ENCODE peak calls at places on chromosomes 2 and 18, in four cellular contexts. J is GM23248; V is CD8-positive, alpha-beta T cell; W is IMR-90. R is an unnamed sample.

GRCh38 chr2:45435316-45435715 is 175.8 kb downstream of the SRBD1 start:
- DNase-seq in J (peak), V (no peak), W (peak), R (no peak)

GRCh38 chr2:157413342-157414035 is 30.4 kb downstream of the CYTIP start:
- DNase-seq in J (no peak), V (no peak), W (no peak), R (peak)

GRCh38 chr2:216426166-216426777 is 14.0 kb downstream of the SMARCAL1 start:
- DNase-seq in J (peak), V (no peak), W (no peak), R (no peak)

GRCh38 chr18:20971886-20972267 is 139.7 kb downstream of the ROCK1 start:
- DNase-seq in J (peak), V (no peak), W (peak), R (peak)

GRCh38 chr2:23381084-23381483 is 3.9 kb upstream of the KLHL29 start:
- DNase-seq in J (peak), V (no peak), W (peak), R (no peak)

GRCh38 chr2:65067806-65068553 is 11.8 kb downstream of the CEP68 start:
- DNase-seq in J (no peak), V (no peak), W (no peak), R (peak)

GRCh38 chr2:181632733-181633401 is 24.0 kb downstream of the CERKL start:
- DNase-seq in J (no peak), V (no peak), W (no peak), R (no peak)

GRCh38 chr2:780581-780980 is 103.4 kb upstream of the TMEM18 start:
- DNase-seq in J (no peak), V (no peak), W (no peak), R (no peak)

GRCh38 chr2:85741211-85741610 is 12.6 kb upstream of the ATOH8 start:
- DNase-seq in J (no peak), V (no peak), W (no peak), R (no peak)

GRCh38 chr2:232635820-232636219 is 2.4 kb downstream of the EFHD1 start:
- DNase-seq in J (no peak), V (no peak), W (no peak), R (no peak)

GRCh38 chr2:227161947-227162346 is 2.1 kb downstream of the COL4A4 start:
- DNase-seq in J (peak), V (no peak), W (no peak), R (no peak)

GRCh38 chr2:176647325-176648155 is 378.3 kb downstream of the MTX2 start:
- DNase-seq in J (no peak), V (no peak), W (no peak), R (no peak)

GRCh38 chr2:75602724-75603342 is 42.1 kb upstream of the EVA1A start:
- DNase-seq in J (peak), V (no peak), W (peak), R (no peak)

GRCh38 chr2:181319291-181319690 is 137.9 kb upstream of the ITGA4 start:
- DNase-seq in J (peak), V (no peak), W (no peak), R (no peak)

GRCh38 chr18:11587846-11588245 is 21.6 kb upstream of the SLC35G4 start:
- DNase-seq in J (no peak), V (no peak), W (no peak), R (peak)

GRCh38 chr2:176704282-176704773 is 435.1 kb downstream of the MTX2 start:
- DNase-seq in J (peak), V (no peak), W (no peak), R (no peak)

GRCh38 chr18:79680100-79680879 is 687 bp downstream of the CTDP1 start:
- DNase-seq in J (peak), V (peak), W (peak), R (peak)

GRCh38 chr18:42072407-42072806 is 117.4 kb downstream of the PIK3C3 start:
- DNase-seq in J (peak), V (no peak), W (no peak), R (no peak)

GRCh38 chr2:120469486-120469885 is 123.5 kb downstream of the INHBB start:
- DNase-seq in J (peak), V (no peak), W (no peak), R (no peak)

GRCh38 chr2:218022131-218022850 is 19.5 kb upstream of the TNS1 start:
- DNase-seq in J (no peak), V (no peak), W (no peak), R (no peak)

GRCh38 chr2:181738074-181738473 is 57.8 kb upstream of the NEUROD1 start:
- DNase-seq in J (peak), V (no peak), W (peak), R (peak)

DNA sequence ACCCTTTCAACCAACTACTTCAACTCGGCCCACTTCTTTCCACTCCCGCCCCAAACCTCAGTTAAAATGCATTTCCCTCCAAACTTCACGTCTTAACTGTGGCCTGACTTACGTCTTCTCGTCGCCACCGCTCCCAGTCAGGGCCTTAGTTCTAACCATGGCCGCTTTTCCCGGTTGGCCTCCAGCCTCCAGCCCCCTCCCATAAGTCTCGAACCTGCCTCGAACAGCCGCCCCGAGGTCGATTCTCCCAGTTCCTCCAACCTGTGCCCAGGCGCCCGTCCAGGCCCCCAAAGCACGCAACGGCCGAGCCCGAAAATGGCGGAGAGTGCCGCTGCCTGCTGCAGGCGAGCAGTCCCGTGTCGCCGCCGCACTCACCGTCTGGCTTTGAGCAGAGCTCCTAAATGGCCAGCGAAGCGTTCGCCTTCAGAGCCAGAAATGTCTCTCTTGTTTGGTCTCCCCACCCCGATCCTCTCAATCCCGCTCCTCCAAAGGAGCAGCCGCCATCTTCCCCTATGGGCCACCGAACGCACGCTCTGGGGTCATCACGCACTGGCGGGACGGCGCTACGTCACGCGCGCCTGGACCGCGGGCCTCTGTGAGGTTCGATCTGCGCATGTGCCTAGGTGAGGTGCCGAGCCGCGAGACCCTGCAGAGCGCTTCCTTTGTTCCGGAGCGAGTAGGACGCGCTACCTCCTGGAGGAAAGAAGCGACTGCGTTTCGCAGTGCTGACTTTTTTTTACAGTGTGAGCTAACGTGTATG is at the start of gene WDR33:
- DNase-seq in J (peak), V (peak), W (peak), R (peak)
- H3K4me3 ChIP-seq in J (peak), V (peak), W (peak), R (peak)

DNA sequence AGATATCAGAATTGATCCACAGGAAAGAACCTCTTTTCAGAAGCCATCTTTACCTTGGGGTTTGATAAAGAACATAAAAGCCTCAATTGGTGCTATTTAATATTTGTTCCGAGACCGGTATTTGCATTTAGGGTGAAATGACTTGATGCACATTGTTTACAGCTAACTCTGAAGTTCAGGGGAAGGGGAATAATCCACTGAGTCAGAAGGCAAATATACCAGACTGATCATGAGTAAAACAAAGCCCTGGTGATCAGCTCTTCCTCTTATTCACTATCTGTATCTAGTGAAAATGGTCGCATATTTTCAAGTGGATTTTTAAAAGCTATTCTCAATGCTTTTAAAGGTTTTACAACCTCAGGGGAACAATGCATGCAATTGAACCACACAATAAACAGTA is 53.0 kb upstream of the ATP8B1 start:
- DNase-seq in J (no peak), V (no peak), W (no peak), R (no peak)
- H3K4me3 ChIP-seq in J (no peak), V (no peak), W (no peak), R (no peak)

DNA sequence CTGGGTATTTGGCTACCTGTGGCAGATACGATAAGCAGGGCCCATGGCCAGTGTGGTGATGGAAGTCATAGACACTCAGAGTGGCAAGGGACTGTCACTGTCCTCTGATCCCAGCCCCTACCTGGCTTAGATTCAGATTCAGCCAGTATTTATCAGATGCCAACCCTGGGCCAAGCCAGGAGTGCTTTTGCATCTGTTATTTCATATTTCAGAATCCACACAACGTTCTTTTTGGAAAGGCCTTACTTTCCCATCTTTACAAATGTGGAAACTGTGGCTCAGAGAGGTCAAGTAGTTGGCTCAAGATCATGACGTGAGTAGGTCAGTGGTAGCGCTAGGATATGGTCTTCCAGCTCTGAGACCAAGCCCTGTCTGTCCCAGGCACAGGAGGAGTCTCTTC is 101.0 kb downstream of the MCFD2 start:
- DNase-seq in J (no peak), V (no peak), W (no peak), R (no peak)
- H3K4me3 ChIP-seq in J (no peak), V (no peak), W (no peak), R (no peak)

DNA sequence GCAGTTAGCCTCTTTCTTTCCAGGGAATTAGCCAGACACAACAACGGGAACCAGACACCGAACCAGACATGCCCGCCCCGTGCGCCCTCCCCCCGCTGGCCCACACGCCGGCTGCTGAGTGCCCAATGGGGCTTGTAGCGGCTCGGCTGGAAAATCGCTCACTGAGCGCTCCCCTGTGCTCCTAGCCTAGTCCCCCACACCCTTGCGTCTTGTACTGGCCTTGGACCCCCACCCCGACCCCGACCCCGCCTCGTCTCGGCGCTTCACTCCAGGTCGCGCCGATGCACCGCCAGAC is 1.3 kb downstream of the GAD1 start:
- DNase-seq in J (no peak), V (no peak), W (no peak), R (no peak)
- H3K4me3 ChIP-seq in J (peak), V (peak), W (no peak), R (no peak)

DNA sequence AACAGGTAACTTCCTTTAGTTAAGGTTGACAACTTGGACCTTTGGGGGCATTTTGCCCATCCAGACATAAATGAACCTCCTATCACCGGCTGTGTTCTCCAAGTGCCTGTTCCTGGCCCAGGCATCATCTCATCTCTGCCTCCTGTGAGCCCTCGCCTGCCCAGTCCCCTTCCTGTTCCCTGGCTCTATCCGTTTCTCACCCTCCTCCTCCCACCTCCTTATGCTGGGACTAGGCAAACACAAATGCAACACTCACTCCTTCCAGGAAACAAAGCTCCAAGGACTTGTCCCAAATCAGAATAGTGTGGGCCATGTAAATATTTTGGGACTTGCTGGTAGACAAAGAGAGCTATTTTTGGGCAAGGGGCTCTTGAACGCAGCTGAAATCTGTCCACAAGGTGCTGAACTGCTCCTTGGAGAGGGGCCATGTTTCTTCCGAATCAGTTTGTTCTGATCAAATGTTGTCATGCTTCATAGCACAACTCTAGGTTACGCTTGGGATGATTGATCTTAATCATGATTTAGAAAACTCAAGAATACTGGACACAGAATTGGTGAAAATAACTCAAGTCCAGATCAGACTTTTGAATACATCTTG is 25.3 kb downstream of the MBP start:
- DNase-seq in J (no peak), V (no peak), W (no peak), R (no peak)
- H3K4me3 ChIP-seq in J (peak), V (no peak), W (no peak), R (no peak)

R was measured in Jurkat, Clone E6-1.